ENCODE peak calls at places on chromosome 20, in ten cellular contexts. D is AG09319; P is OCI-M1; E is neural crest cell; H is T-helper 9 cell; T is HEK293T; R is HS-5; C is stimulated activated CD4-positive, alpha-beta T cell treated with anti-CD3 and anti-CD28 coated beads, TNF-alpha, amount 100 ng/mL, for 1 hour; M is GM12891; Y is A172. A is an unnamed sample.

GRCh38 chr20:2804921-2805681 is 4.7 kb upstream of the CPXM1 start:
- DNase-seq in M (no peak), Y (no peak), E (no peak), P (no peak), R (no peak), T (no peak), D (no peak), C (no peak), H (no peak), A (no peak)

GRCh38 chr20:60486345-60486744 is 528.1 kb downstream of the CDH26 start:
- DNase-seq in H (no peak), T (no peak), P (no peak), Y (no peak), C (no peak), D (no peak), R (no peak), M (no peak), E (no peak), A (no peak)

GRCh38 chr20:12047838-12048432 is 130.2 kb downstream of the BTBD3 start:
- DNase-seq in M (no peak), P (no peak), E (no peak), T (no peak), D (no peak), Y (no peak), R (peak), C (no peak), H (no peak), A (peak)

GRCh38 chr20:24660651-24661050 is 191.2 kb downstream of the SYNDIG1 start:
- DNase-seq in T (no peak), P (no peak), M (no peak), E (no peak), Y (no peak), H (no peak), C (no peak), D (no peak), R (no peak), A (no peak)

GRCh38 chr20:52972190-52972937 is at the start of gene TSHZ2:
- DNase-seq in P (no peak), M (no peak), H (peak), R (peak), E (peak), T (peak), Y (peak), C (peak), D (no peak), A (peak)

GRCh38 chr20:20450461-20451027 is 82.6 kb downstream of the INSM1 start:
- DNase-seq in E (no peak), D (no peak), H (no peak), Y (peak), R (no peak), C (no peak), M (no peak), T (no peak), P (peak), A (peak)

GRCh38 chr20:53737404-53738038 is 143.9 kb upstream of the ZNF217 start:
- DNase-seq in H (no peak), T (no peak), C (no peak), R (no peak), Y (no peak), E (no peak), D (peak), P (peak), M (no peak), A (no peak)

GRCh38 chr20:23939641-23940040 is 48.9 kb downstream of the GGTLC1 start:
- DNase-seq in Y (no peak), P (no peak), T (no peak), R (no peak), H (no peak), E (no peak), D (no peak), C (no peak), M (no peak), A (no peak)

GRCh38 chr20:10429443-10429981 is 4.5 kb downstream of the MKKS start:
- DNase-seq in Y (no peak), D (no peak), P (no peak), T (no peak), C (no peak), M (no peak), R (no peak), H (no peak), E (no peak), A (no peak)

GRCh38 chr20:58709013-58709702 is 16.6 kb downstream of the NPEPL1 start:
- DNase-seq in P (no peak), H (no peak), C (no peak), T (no peak), D (no peak), Y (no peak), M (no peak), E (no peak), R (no peak), A (no peak)

GRCh38 chr20:19616620-19617019 is 141.4 kb upstream of the RIN2 start:
- DNase-seq in D (no peak), T (no peak), P (no peak), R (no peak), H (no peak), E (no peak), M (no peak), C (no peak), Y (no peak), A (no peak)

GRCh38 chr20:32470025-32470861 is 112.1 kb downstream of the ASXL1 start:
- DNase-seq in Y (peak), T (peak), H (no peak), C (no peak), R (no peak), E (no peak), M (peak), P (peak), D (no peak), A (peak)

GRCh38 chr20:32218156-32218900 is 10.6 kb downstream of the POFUT1 start:
- DNase-seq in H (no peak), C (no peak), P (no peak), M (no peak), E (no peak), R (no peak), D (no peak), T (no peak), Y (no peak), A (no peak)

GRCh38 chr20:63483834-63484233 is 11.4 kb upstream of the KCNQ2 start:
- DNase-seq in P (no peak), C (no peak), D (no peak), E (no peak), T (no peak), M (no peak), R (no peak), Y (no peak), H (no peak), A (peak)

GRCh38 chr20:24616258-24617079 is 147.0 kb downstream of the SYNDIG1 start:
- DNase-seq in Y (no peak), E (no peak), C (no peak), D (no peak), H (no peak), M (no peak), R (no peak), P (no peak), T (no peak), A (no peak)

GRCh38 chr20:10093087-10093591 is 58.4 kb downstream of the ANKEF1 start:
- DNase-seq in R (peak), E (no peak), Y (peak), C (no peak), H (no peak), M (no peak), P (no peak), D (no peak), T (no peak), A (peak)

GRCh38 chr20:41183831-41184230 is 46.5 kb downstream of the PLCG1 start:
- DNase-seq in Y (no peak), C (no peak), E (no peak), R (no peak), T (no peak), D (no peak), P (no peak), M (no peak), H (no peak), A (no peak)

GRCh38 chr20:50403565-50404418 is 106.4 kb upstream of the PTPN1 start:
- DNase-seq in D (no peak), H (no peak), M (no peak), Y (no peak), E (no peak), C (no peak), R (no peak), T (no peak), P (no peak), A (no peak)